ENCODE peak calls at places on chromosomes 5 and 9, in nine cellular contexts. G, D, I, Y, A, N, B, H and C are unnamed samples. For H3K4me1 and H3K9me3, the result is how much of the 10 kb centered on the place peaks cover.

GRCh38 chr5:57414857-57415256 is 67.8 kb downstream of the ACTBL2 start:
- DNase-seq in Y (no peak), G (no peak), D (no peak), B (no peak), H (no peak), N (no peak), I (no peak), A (no peak), C (no peak)

GRCh38 chr9:121604242-121604641 is 47.2 kb upstream of the DAB2IP start:
- DNase-seq in A (no peak), D (no peak), N (no peak), Y (no peak), I (peak), B (no peak), H (peak), G (no peak), C (no peak)

GRCh38 chr5:178304761-178305645 is 72.4 kb upstream of the PHYKPL start:
- DNase-seq in A (no peak), I (no peak), Y (no peak), B (no peak), H (no peak), N (peak), D (no peak), G (no peak), C (no peak)

GRCh38 chr5:38434981-38435710 is 121.3 kb downstream of the LIFR start:
- DNase-seq in Y (no peak), N (no peak), A (no peak), D (no peak), B (peak), H (no peak), G (no peak), I (no peak), C (no peak)

GRCh38 chr5:90909091-90909503 is 350.5 kb downstream of the ADGRV1 start:
- DNase-seq in I (no peak), A (no peak), G (no peak), H (no peak), D (no peak), N (no peak), B (peak), Y (no peak), C (no peak)

GRCh38 chr9:74172874-74173273 is 324.3 kb upstream of the RORB start:
- DNase-seq in B (no peak), H (no peak), D (no peak), A (no peak), G (no peak), I (no peak), N (no peak), Y (no peak), C (no peak)

GRCh38 chr9:115653231-115653630 is 500.4 kb upstream of the PAPPA start:
- DNase-seq in B (peak), G (no peak), A (no peak), N (no peak), I (no peak), D (no peak), Y (no peak), H (no peak), C (no peak)

GRCh38 chr9:117926031-117926655 is 221.9 kb downstream of the TLR4 start:
- DNase-seq in B (no peak), D (no peak), I (no peak), N (no peak), G (no peak), A (no peak), Y (no peak), H (no peak), C (peak)

GRCh38 chr5:98902733-98903132 is 26.1 kb downstream of the CHD1 start:
- DNase-seq in G (no peak), B (peak), Y (no peak), N (no peak), H (no peak), I (no peak), A (no peak), D (no peak), C (no peak)

GRCh38 chr5:111063709-111064322 is 7.7 kb upstream of the TSLP start:
- DNase-seq in I (no peak), Y (peak), A (no peak), B (peak), H (no peak), D (no peak), N (no peak), G (no peak), C (peak)

GRCh38 chr9:137305060-137305787 is 3.2 kb upstream of the NRARP start:
- DNase-seq in H (peak), I (peak), D (peak), Y (peak), G (no peak), B (peak), N (peak), A (peak), C (no peak)
- H3K4me3 ChIP-seq in H (peak), I (no peak), D (peak), Y (no peak), G (no peak), B (no peak), N (peak), A (no peak), C (no peak)

GRCh38 chr5:149177339-149177843 is 36.1 kb downstream of the ABLIM3 start:
- DNase-seq in N (no peak), B (no peak), G (no peak), Y (no peak), I (no peak), A (no peak), D (no peak), H (no peak), C (no peak)
- H3K4me1 ChIP-seq in N (under half), B (under half), G (under half), Y (under half), I (under half), A (under half), D (under half), H (under half), C (under half)

GRCh38 chr5:4359847-4360246 is 764.2 kb downstream of the IRX1 start:
- DNase-seq in B (no peak), H (no peak), D (no peak), A (no peak), N (no peak), G (no peak), Y (no peak), I (no peak), C (no peak)
- H3K9me3 ChIP-seq in B (under half), H (under half), D (under half), A (under half), N (under half), G (under half), Y (under half), I (under half), C (under half)

GRCh38 chr9:132545578-132545977 is 36.8 kb upstream of the BARHL1 start:
- DNase-seq in B (no peak), A (no peak), H (no peak), Y (no peak), G (no peak), D (no peak), N (no peak), I (peak), C (no peak)
- H3K4me3 ChIP-seq in B (no peak), A (no peak), H (no peak), Y (no peak), G (no peak), D (no peak), N (no peak), I (no peak), C (no peak)

DNA sequence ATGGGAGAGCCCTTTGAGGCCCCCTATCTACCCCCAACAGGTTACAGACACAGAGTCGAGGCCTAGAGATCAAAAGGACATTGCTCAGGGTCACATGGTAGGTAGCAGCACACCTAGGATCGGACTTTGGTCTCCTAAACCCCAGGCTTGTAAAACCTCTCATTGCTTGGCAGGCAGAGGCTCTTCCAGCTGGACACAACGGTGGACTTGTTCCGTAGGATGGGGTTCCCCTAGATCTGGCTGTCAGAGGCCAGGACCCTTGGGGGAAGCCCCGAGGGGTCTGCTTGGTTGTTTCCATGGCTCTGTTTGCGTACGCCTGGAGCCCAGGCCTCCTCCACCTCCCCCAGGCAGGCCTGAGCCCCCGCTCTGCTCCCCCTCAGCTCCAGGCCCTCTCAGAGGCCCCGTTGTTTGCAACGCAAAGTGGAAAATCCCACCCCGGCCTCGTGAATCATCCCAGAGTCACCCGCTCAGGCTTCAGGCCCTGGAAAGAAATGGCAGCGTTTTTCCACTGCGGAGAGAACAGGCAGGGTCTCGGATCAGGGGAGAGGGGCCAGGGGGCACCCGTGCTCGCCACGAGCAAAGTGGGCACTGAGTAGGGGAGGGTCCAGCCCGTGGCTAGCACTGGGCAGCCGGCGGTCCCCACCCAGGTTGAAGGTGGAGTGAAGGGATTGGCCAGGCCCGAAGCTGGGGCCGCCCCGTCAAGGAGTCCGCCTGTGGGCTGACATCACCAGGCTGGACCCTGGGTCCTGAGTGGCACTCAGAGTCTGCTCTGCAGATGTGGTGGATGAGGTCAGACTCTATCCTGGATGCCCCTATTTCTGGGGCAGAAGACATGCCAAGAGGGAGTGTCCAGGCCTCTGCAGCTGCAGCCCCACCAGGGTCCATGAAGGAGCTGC is 19.8 kb downstream of the COL27A1 start:
- DNase-seq in Y (no peak), H (no peak), B (peak), G (no peak), N (no peak), A (no peak), I (peak), D (peak), C (no peak)
- H3K4me1 ChIP-seq in Y (under half), H (under half), B (under half), G (under half), N (half or more), A (under half), I (under half), D (under half), C (under half)

DNA sequence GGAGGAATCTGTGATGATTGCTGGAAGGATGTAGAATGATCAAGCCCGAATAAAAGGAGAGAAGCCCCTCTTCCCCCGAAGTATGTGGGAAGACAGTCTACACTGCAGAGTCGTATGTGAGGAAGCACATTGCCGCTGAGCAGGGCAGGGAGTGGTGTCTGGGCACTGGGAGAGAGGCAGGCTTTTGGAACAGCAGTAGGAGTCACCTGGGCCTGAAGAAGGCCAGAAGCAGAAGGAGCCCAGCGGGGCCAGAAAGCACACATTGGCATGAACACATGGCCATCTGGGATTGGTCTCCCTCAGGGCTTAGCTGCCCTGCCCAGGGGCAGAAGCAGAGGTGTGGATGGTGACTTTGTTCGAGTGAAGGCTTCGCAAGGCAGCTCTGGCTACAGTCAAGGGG is 162.8 kb downstream of the ERCC6L2 start:
- DNase-seq in G (no peak), I (no peak), A (no peak), B (no peak), N (no peak), H (no peak), D (no peak), Y (no peak), C (no peak)
- H3K9me3 ChIP-seq in G (under half), I (under half), A (under half), B (under half), N (under half), H (under half), D (under half), Y (under half), C (under half)

GRCh38 chr5:143243103-143243502 is 160.4 kb downstream of the NR3C1 start:
- DNase-seq in H (no peak), I (no peak), B (no peak), Y (no peak), A (no peak), D (no peak), G (no peak), N (no peak), C (no peak)
- H3K4me3 ChIP-seq in H (no peak), I (no peak), B (no peak), Y (no peak), A (no peak), D (no peak), G (no peak), N (no peak), C (no peak)

GRCh38 chr9:88534456-88535225 is at the start of gene NXNL2:
- DNase-seq in Y (peak), N (peak), A (peak), H (peak), G (no peak), B (peak), D (peak), I (peak), C (peak)

GRCh38 chr9:88536951-88537742 is 2.2 kb downstream of the NXNL2 start:
- DNase-seq in I (no peak), D (peak), A (no peak), Y (peak), B (peak), N (no peak), G (no peak), H (no peak), C (no peak)

GRCh38 chr9:88533951-88534455 is 975 bp upstream of the NXNL2 start:
- DNase-seq in I (no peak), N (no peak), G (no peak), Y (peak), A (no peak), B (peak), D (peak), H (peak), C (peak)

GRCh38 chr9:88535932-88536324 is 950 bp downstream of the NXNL2 start:
- DNase-seq in N (no peak), H (no peak), G (no peak), B (no peak), D (peak), A (no peak), I (peak), Y (no peak), C (no peak)

DNA sequence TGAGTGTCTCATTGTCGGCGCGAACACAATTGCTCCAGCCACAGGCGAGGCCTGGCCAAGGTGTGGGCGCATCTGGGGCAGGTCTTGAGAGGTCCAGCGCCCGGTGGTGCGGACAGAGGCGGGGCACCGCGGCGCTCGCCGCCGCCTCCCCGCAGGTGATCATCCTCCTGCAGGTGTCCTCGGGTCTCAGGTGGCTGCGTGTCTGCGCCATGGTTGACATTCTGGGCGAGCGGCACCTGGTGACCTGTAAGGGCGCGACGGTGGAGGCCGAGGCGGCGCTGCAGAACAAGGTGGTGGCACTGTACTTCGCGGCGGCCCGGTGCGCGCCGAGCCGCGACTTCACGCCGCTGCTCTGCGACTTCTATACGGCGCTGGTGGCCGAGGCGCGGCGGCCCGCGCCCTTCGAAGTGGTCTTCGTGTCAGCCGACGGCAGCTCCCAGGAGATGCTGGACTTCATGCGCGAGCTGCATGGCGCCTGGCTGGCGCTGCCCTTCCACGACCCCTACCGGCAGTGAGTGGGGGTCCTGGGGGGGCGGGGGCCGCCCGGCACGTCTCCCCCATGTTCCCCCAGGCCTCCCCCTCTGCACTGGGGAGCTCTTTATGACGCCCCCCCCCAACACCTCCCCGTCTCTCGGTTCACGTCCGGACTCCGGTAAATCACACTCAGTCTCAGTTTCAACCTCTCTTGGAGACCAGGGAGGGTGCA is 401 bp downstream of the NXNL2 start:
- DNase-seq in B (no peak), N (no peak), G (no peak), A (no peak), H (peak), Y (peak), D (peak), I (no peak), C (peak)
- H3K4me1 ChIP-seq in B (under half), N (under half), G (under half), A (under half), H (under half), Y (under half), D (under half), I (under half), C (under half)

GRCh38 chr5:141439411-141440141 is 9.3 kb downstream of the PCDHGA12 start:
- DNase-seq in B (no peak), N (no peak), G (no peak), Y (no peak), D (no peak), H (no peak), A (no peak), I (no peak), C (no peak)
- H3K9me3 ChIP-seq in B (under half), N (under half), G (under half), Y (under half), D (under half), H (half or more), A (under half), I (under half), C (under half)